ENCODE peak calls at places on chromosomes 16 and 17, in nine cellular contexts. One of them, this sample, is unnamed.

GRCh38 chr16:11107781-11108465 is 148.1 kb downstream of the SOCS1 start:
- DNase-seq in stimulated activated CD8-positive, alpha-beta memory T cell treated with anti-CD3 and anti-CD28 coated beads, Interleukin-12 subunit alpha, Interleukin-12 subunit beta, amount 100 ng/mL, for 4 hours: no peak
- DNase-seq in amniotic stem cell: no peak
- DNase-seq in GF-D8: no peak
- DNase-seq in fibroblast of lung: peak; percentile 88
- DNase-seq in T-helper 2 cell: no peak
- DNase-seq in AML-193: no peak
- DNase-seq in activated T-cell treated with anti-CD3 and anti-CD28 coated beads for 24 hours: no peak
- DNase-seq in uterus: no peak
- DNase-seq in this sample: no peak

GRCh38 chr17:83203073-83203471 is 123.7 kb downstream of the METRNL start:
- DNase-seq in stimulated activated CD8-positive, alpha-beta memory T cell treated with anti-CD3 and anti-CD28 coated beads, Interleukin-12 subunit alpha, Interleukin-12 subunit beta, amount 100 ng/mL, for 4 hours: no peak
- DNase-seq in amniotic stem cell: peak; percentile 86
- DNase-seq in GF-D8: peak; percentile 80
- DNase-seq in fibroblast of lung: peak; percentile 91
- DNase-seq in T-helper 2 cell: no peak
- DNase-seq in AML-193: peak; percentile 95
- DNase-seq in activated T-cell treated with anti-CD3 and anti-CD28 coated beads for 24 hours: no peak
- DNase-seq in uterus: peak; percentile 42
- DNase-seq in this sample: no peak

GRCh38 chr17:49890077-49890821 is 42.4 kb upstream of the TAC4 start:
- DNase-seq in stimulated activated CD8-positive, alpha-beta memory T cell treated with anti-CD3 and anti-CD28 coated beads, Interleukin-12 subunit alpha, Interleukin-12 subunit beta, amount 100 ng/mL, for 4 hours: no peak
- DNase-seq in amniotic stem cell: no peak
- DNase-seq in GF-D8: no peak
- DNase-seq in fibroblast of lung: no peak
- DNase-seq in T-helper 2 cell: no peak
- DNase-seq in AML-193: no peak
- DNase-seq in activated T-cell treated with anti-CD3 and anti-CD28 coated beads for 24 hours: no peak
- DNase-seq in uterus: peak; percentile 24
- DNase-seq in this sample: no peak

GRCh38 chr16:24151482-24151939 is 104.6 kb upstream of the CACNG3 start:
- DNase-seq in stimulated activated CD8-positive, alpha-beta memory T cell treated with anti-CD3 and anti-CD28 coated beads, Interleukin-12 subunit alpha, Interleukin-12 subunit beta, amount 100 ng/mL, for 4 hours: no peak
- DNase-seq in amniotic stem cell: no peak
- DNase-seq in GF-D8: no peak
- DNase-seq in fibroblast of lung: peak; percentile 85
- DNase-seq in T-helper 2 cell: peak; percentile 7
- DNase-seq in AML-193: no peak
- DNase-seq in activated T-cell treated with anti-CD3 and anti-CD28 coated beads for 24 hours: peak; percentile 2
- DNase-seq in uterus: no peak
- DNase-seq in this sample: no peak

GRCh38 chr16:58020628-58021521 is 4.7 kb upstream of the MMP15 start:
- DNase-seq in stimulated activated CD8-positive, alpha-beta memory T cell treated with anti-CD3 and anti-CD28 coated beads, Interleukin-12 subunit alpha, Interleukin-12 subunit beta, amount 100 ng/mL, for 4 hours: no peak
- DNase-seq in amniotic stem cell: peak; percentile 29
- DNase-seq in GF-D8: no peak
- DNase-seq in fibroblast of lung: no peak
- DNase-seq in T-helper 2 cell: peak; percentile 38
- DNase-seq in AML-193: peak; percentile 10
- DNase-seq in activated T-cell treated with anti-CD3 and anti-CD28 coated beads for 24 hours: peak; percentile 41
- DNase-seq in uterus: peak; percentile 54
- DNase-seq in this sample: no peak

GRCh38 chr17:2872282-2872681 is 76.0 kb downstream of the RAP1GAP2 start:
- DNase-seq in stimulated activated CD8-positive, alpha-beta memory T cell treated with anti-CD3 and anti-CD28 coated beads, Interleukin-12 subunit alpha, Interleukin-12 subunit beta, amount 100 ng/mL, for 4 hours: no peak
- DNase-seq in amniotic stem cell: no peak
- DNase-seq in GF-D8: no peak
- DNase-seq in fibroblast of lung: no peak
- DNase-seq in T-helper 2 cell: no peak
- DNase-seq in AML-193: no peak
- DNase-seq in activated T-cell treated with anti-CD3 and anti-CD28 coated beads for 24 hours: no peak
- DNase-seq in uterus: no peak
- DNase-seq in this sample: no peak

GRCh38 chr17:76296889-76297288 is 11.2 kb downstream of the QRICH2 start:
- DNase-seq in stimulated activated CD8-positive, alpha-beta memory T cell treated with anti-CD3 and anti-CD28 coated beads, Interleukin-12 subunit alpha, Interleukin-12 subunit beta, amount 100 ng/mL, for 4 hours: no peak
- DNase-seq in amniotic stem cell: no peak
- DNase-seq in GF-D8: no peak
- DNase-seq in fibroblast of lung: no peak
- DNase-seq in T-helper 2 cell: no peak
- DNase-seq in AML-193: no peak
- DNase-seq in activated T-cell treated with anti-CD3 and anti-CD28 coated beads for 24 hours: no peak
- DNase-seq in uterus: no peak
- DNase-seq in this sample: no peak

GRCh38 chr17:70288540-70289290 is 119.4 kb downstream of the KCNJ2 start:
- DNase-seq in stimulated activated CD8-positive, alpha-beta memory T cell treated with anti-CD3 and anti-CD28 coated beads, Interleukin-12 subunit alpha, Interleukin-12 subunit beta, amount 100 ng/mL, for 4 hours: no peak
- DNase-seq in amniotic stem cell: no peak
- DNase-seq in GF-D8: peak; percentile 7
- DNase-seq in fibroblast of lung: no peak
- DNase-seq in T-helper 2 cell: no peak
- DNase-seq in AML-193: peak; percentile 46
- DNase-seq in activated T-cell treated with anti-CD3 and anti-CD28 coated beads for 24 hours: no peak
- DNase-seq in uterus: no peak
- DNase-seq in this sample: no peak

GRCh38 chr16:81878529-81878928 is 99.4 kb downstream of the PLCG2 start:
- DNase-seq in stimulated activated CD8-positive, alpha-beta memory T cell treated with anti-CD3 and anti-CD28 coated beads, Interleukin-12 subunit alpha, Interleukin-12 subunit beta, amount 100 ng/mL, for 4 hours: no peak
- DNase-seq in amniotic stem cell: no peak
- DNase-seq in GF-D8: no peak
- DNase-seq in fibroblast of lung: no peak
- DNase-seq in T-helper 2 cell: no peak
- DNase-seq in AML-193: no peak
- DNase-seq in activated T-cell treated with anti-CD3 and anti-CD28 coated beads for 24 hours: no peak
- DNase-seq in uterus: no peak
- DNase-seq in this sample: no peak

GRCh38 chr16:8621572-8622314 is at the start of gene METTL22:
- DNase-seq in stimulated activated CD8-positive, alpha-beta memory T cell treated with anti-CD3 and anti-CD28 coated beads, Interleukin-12 subunit alpha, Interleukin-12 subunit beta, amount 100 ng/mL, for 4 hours: peak; percentile 86
- DNase-seq in amniotic stem cell: peak; percentile 66
- DNase-seq in GF-D8: peak; percentile 37
- DNase-seq in fibroblast of lung: peak; percentile 73
- DNase-seq in T-helper 2 cell: peak; percentile 86
- DNase-seq in AML-193: peak; percentile 65
- DNase-seq in activated T-cell treated with anti-CD3 and anti-CD28 coated beads for 24 hours: peak; percentile 89
- DNase-seq in uterus: peak; percentile 89
- DNase-seq in this sample: peak; percentile 54

GRCh38 chr16:51268237-51268636 is 117.2 kb upstream of the SALL1 start:
- DNase-seq in stimulated activated CD8-positive, alpha-beta memory T cell treated with anti-CD3 and anti-CD28 coated beads, Interleukin-12 subunit alpha, Interleukin-12 subunit beta, amount 100 ng/mL, for 4 hours: no peak
- DNase-seq in amniotic stem cell: no peak
- DNase-seq in GF-D8: no peak
- DNase-seq in fibroblast of lung: no peak
- DNase-seq in T-helper 2 cell: no peak
- DNase-seq in AML-193: no peak
- DNase-seq in activated T-cell treated with anti-CD3 and anti-CD28 coated beads for 24 hours: no peak
- DNase-seq in uterus: no peak
- DNase-seq in this sample: no peak

GRCh38 chr17:38464723-38465419 is 36.6 kb downstream of the ARHGAP23 start:
- DNase-seq in stimulated activated CD8-positive, alpha-beta memory T cell treated with anti-CD3 and anti-CD28 coated beads, Interleukin-12 subunit alpha, Interleukin-12 subunit beta, amount 100 ng/mL, for 4 hours: no peak
- DNase-seq in amniotic stem cell: peak; percentile 90
- DNase-seq in GF-D8: no peak
- DNase-seq in fibroblast of lung: peak; percentile 96
- DNase-seq in T-helper 2 cell: no peak
- DNase-seq in AML-193: no peak
- DNase-seq in activated T-cell treated with anti-CD3 and anti-CD28 coated beads for 24 hours: no peak
- DNase-seq in uterus: peak; percentile 93
- DNase-seq in this sample: no peak

GRCh38 chr17:45377401-45377800 is 55.3 kb downstream of the ARHGAP27 start:
- DNase-seq in stimulated activated CD8-positive, alpha-beta memory T cell treated with anti-CD3 and anti-CD28 coated beads, Interleukin-12 subunit alpha, Interleukin-12 subunit beta, amount 100 ng/mL, for 4 hours: no peak
- DNase-seq in amniotic stem cell: no peak
- DNase-seq in GF-D8: no peak
- DNase-seq in fibroblast of lung: no peak
- DNase-seq in T-helper 2 cell: no peak
- DNase-seq in AML-193: no peak
- DNase-seq in activated T-cell treated with anti-CD3 and anti-CD28 coated beads for 24 hours: no peak
- DNase-seq in uterus: no peak
- DNase-seq in this sample: no peak

GRCh38 chr17:226773-227580 is 45.5 kb upstream of the DOC2B start:
- DNase-seq in stimulated activated CD8-positive, alpha-beta memory T cell treated with anti-CD3 and anti-CD28 coated beads, Interleukin-12 subunit alpha, Interleukin-12 subunit beta, amount 100 ng/mL, for 4 hours: no peak
- DNase-seq in amniotic stem cell: no peak
- DNase-seq in GF-D8: no peak
- DNase-seq in fibroblast of lung: no peak
- DNase-seq in T-helper 2 cell: no peak
- DNase-seq in AML-193: no peak
- DNase-seq in activated T-cell treated with anti-CD3 and anti-CD28 coated beads for 24 hours: no peak
- DNase-seq in uterus: no peak
- DNase-seq in this sample: no peak

GRCh38 chr16:76946879-76947278 is 244.1 kb upstream of the MON1B start:
- DNase-seq in stimulated activated CD8-positive, alpha-beta memory T cell treated with anti-CD3 and anti-CD28 coated beads, Interleukin-12 subunit alpha, Interleukin-12 subunit beta, amount 100 ng/mL, for 4 hours: no peak
- DNase-seq in amniotic stem cell: peak; percentile 78
- DNase-seq in GF-D8: no peak
- DNase-seq in fibroblast of lung: peak; percentile 87
- DNase-seq in T-helper 2 cell: no peak
- DNase-seq in AML-193: no peak
- DNase-seq in activated T-cell treated with anti-CD3 and anti-CD28 coated beads for 24 hours: no peak
- DNase-seq in uterus: no peak
- DNase-seq in this sample: no peak

GRCh38 chr17:57900991-57901743 is 51.3 kb upstream of the MRPS23 start:
- DNase-seq in stimulated activated CD8-positive, alpha-beta memory T cell treated with anti-CD3 and anti-CD28 coated beads, Interleukin-12 subunit alpha, Interleukin-12 subunit beta, amount 100 ng/mL, for 4 hours: no peak
- DNase-seq in amniotic stem cell: no peak
- DNase-seq in GF-D8: no peak
- DNase-seq in fibroblast of lung: no peak
- DNase-seq in T-helper 2 cell: no peak
- DNase-seq in AML-193: no peak
- DNase-seq in activated T-cell treated with anti-CD3 and anti-CD28 coated beads for 24 hours: no peak
- DNase-seq in uterus: no peak
- DNase-seq in this sample: no peak

GRCh38 chr16:19835989-19836421 is 48.6 kb downstream of the GPRC5B start:
- DNase-seq in stimulated activated CD8-positive, alpha-beta memory T cell treated with anti-CD3 and anti-CD28 coated beads, Interleukin-12 subunit alpha, Interleukin-12 subunit beta, amount 100 ng/mL, for 4 hours: no peak
- DNase-seq in amniotic stem cell: no peak
- DNase-seq in GF-D8: no peak
- DNase-seq in fibroblast of lung: peak; percentile 76
- DNase-seq in T-helper 2 cell: no peak
- DNase-seq in AML-193: no peak
- DNase-seq in activated T-cell treated with anti-CD3 and anti-CD28 coated beads for 24 hours: no peak
- DNase-seq in uterus: no peak
- DNase-seq in this sample: no peak

GRCh38 chr16:87527055-87527724 is 34.4 kb upstream of the ZCCHC14 start:
- DNase-seq in stimulated activated CD8-positive, alpha-beta memory T cell treated with anti-CD3 and anti-CD28 coated beads, Interleukin-12 subunit alpha, Interleukin-12 subunit beta, amount 100 ng/mL, for 4 hours: no peak
- DNase-seq in amniotic stem cell: no peak
- DNase-seq in GF-D8: no peak
- DNase-seq in fibroblast of lung: no peak
- DNase-seq in T-helper 2 cell: no peak
- DNase-seq in AML-193: no peak
- DNase-seq in activated T-cell treated with anti-CD3 and anti-CD28 coated beads for 24 hours: no peak
- DNase-seq in uterus: no peak
- DNase-seq in this sample: no peak

GRCh38 chr16:69169051-69169450 is 17.9 kb upstream of the SNTB2 start:
- DNase-seq in stimulated activated CD8-positive, alpha-beta memory T cell treated with anti-CD3 and anti-CD28 coated beads, Interleukin-12 subunit alpha, Interleukin-12 subunit beta, amount 100 ng/mL, for 4 hours: no peak
- DNase-seq in amniotic stem cell: no peak
- DNase-seq in GF-D8: no peak
- DNase-seq in fibroblast of lung: no peak
- DNase-seq in T-helper 2 cell: no peak
- DNase-seq in AML-193: no peak
- DNase-seq in activated T-cell treated with anti-CD3 and anti-CD28 coated beads for 24 hours: no peak
- DNase-seq in uterus: no peak
- DNase-seq in this sample: no peak

GRCh38 chr17:20281860-20282259 is 185.5 kb downstream of the LGALS9B start:
- DNase-seq in stimulated activated CD8-positive, alpha-beta memory T cell treated with anti-CD3 and anti-CD28 coated beads, Interleukin-12 subunit alpha, Interleukin-12 subunit beta, amount 100 ng/mL, for 4 hours: no peak
- DNase-seq in amniotic stem cell: no peak
- DNase-seq in GF-D8: no peak
- DNase-seq in fibroblast of lung: peak; percentile 19
- DNase-seq in T-helper 2 cell: no peak
- DNase-seq in AML-193: no peak
- DNase-seq in activated T-cell treated with anti-CD3 and anti-CD28 coated beads for 24 hours: no peak
- DNase-seq in uterus: no peak
- DNase-seq in this sample: no peak

GRCh38 chr17:50020841-50021599 is 26.0 kb upstream of the DLX3 start:
- DNase-seq in stimulated activated CD8-positive, alpha-beta memory T cell treated with anti-CD3 and anti-CD28 coated beads, Interleukin-12 subunit alpha, Interleukin-12 subunit beta, amount 100 ng/mL, for 4 hours: no peak
- DNase-seq in amniotic stem cell: no peak
- DNase-seq in GF-D8: peak; percentile 17
- DNase-seq in fibroblast of lung: no peak
- DNase-seq in T-helper 2 cell: no peak
- DNase-seq in AML-193: peak; percentile 59
- DNase-seq in activated T-cell treated with anti-CD3 and anti-CD28 coated beads for 24 hours: no peak
- DNase-seq in uterus: no peak
- DNase-seq in this sample: no peak

GRCh38 chr17:74776990-74777389 is 845 bp upstream of the NAT9 start:
- DNase-seq in stimulated activated CD8-positive, alpha-beta memory T cell treated with anti-CD3 and anti-CD28 coated beads, Interleukin-12 subunit alpha, Interleukin-12 subunit beta, amount 100 ng/mL, for 4 hours: no peak
- DNase-seq in amniotic stem cell: no peak
- DNase-seq in GF-D8: no peak
- DNase-seq in fibroblast of lung: no peak
- DNase-seq in T-helper 2 cell: no peak
- DNase-seq in AML-193: no peak
- DNase-seq in activated T-cell treated with anti-CD3 and anti-CD28 coated beads for 24 hours: no peak
- DNase-seq in uterus: no peak
- DNase-seq in this sample: no peak

GRCh38 chr17:199806-200603 is 18.6 kb upstream of the DOC2B start:
- DNase-seq in stimulated activated CD8-positive, alpha-beta memory T cell treated with anti-CD3 and anti-CD28 coated beads, Interleukin-12 subunit alpha, Interleukin-12 subunit beta, amount 100 ng/mL, for 4 hours: no peak
- DNase-seq in amniotic stem cell: no peak
- DNase-seq in GF-D8: no peak
- DNase-seq in fibroblast of lung: no peak
- DNase-seq in T-helper 2 cell: no peak
- DNase-seq in AML-193: no peak
- DNase-seq in activated T-cell treated with anti-CD3 and anti-CD28 coated beads for 24 hours: no peak
- DNase-seq in uterus: no peak
- DNase-seq in this sample: no peak

GRCh38 chr17:45848868-45849535 is 4.3 kb downstream of the SPPL2C start:
- DNase-seq in stimulated activated CD8-positive, alpha-beta memory T cell treated with anti-CD3 and anti-CD28 coated beads, Interleukin-12 subunit alpha, Interleukin-12 subunit beta, amount 100 ng/mL, for 4 hours: no peak
- DNase-seq in amniotic stem cell: no peak
- DNase-seq in GF-D8: no peak
- DNase-seq in fibroblast of lung: no peak
- DNase-seq in T-helper 2 cell: no peak
- DNase-seq in AML-193: no peak
- DNase-seq in activated T-cell treated with anti-CD3 and anti-CD28 coated beads for 24 hours: no peak
- DNase-seq in uterus: no peak
- DNase-seq in this sample: no peak

GRCh38 chr17:19523690-19524089 is 10.0 kb upstream of the SLC47A1 start:
- DNase-seq in stimulated activated CD8-positive, alpha-beta memory T cell treated with anti-CD3 and anti-CD28 coated beads, Interleukin-12 subunit alpha, Interleukin-12 subunit beta, amount 100 ng/mL, for 4 hours: no peak
- DNase-seq in amniotic stem cell: no peak
- DNase-seq in GF-D8: no peak
- DNase-seq in fibroblast of lung: no peak
- DNase-seq in T-helper 2 cell: no peak
- DNase-seq in AML-193: no peak
- DNase-seq in activated T-cell treated with anti-CD3 and anti-CD28 coated beads for 24 hours: no peak
- DNase-seq in uterus: no peak
- DNase-seq in this sample: no peak

GRCh38 chr17:40463122-40463550 is 19.9 kb downstream of the IGFBP4 start:
- DNase-seq in stimulated activated CD8-positive, alpha-beta memory T cell treated with anti-CD3 and anti-CD28 coated beads, Interleukin-12 subunit alpha, Interleukin-12 subunit beta, amount 100 ng/mL, for 4 hours: no peak
- DNase-seq in amniotic stem cell: no peak
- DNase-seq in GF-D8: no peak
- DNase-seq in fibroblast of lung: no peak
- DNase-seq in T-helper 2 cell: no peak
- DNase-seq in AML-193: no peak
- DNase-seq in activated T-cell treated with anti-CD3 and anti-CD28 coated beads for 24 hours: no peak
- DNase-seq in uterus: no peak
- DNase-seq in this sample: no peak

GRCh38 chr16:84683691-84684591 is 15.9 kb upstream of the USP10 start:
- DNase-seq in stimulated activated CD8-positive, alpha-beta memory T cell treated with anti-CD3 and anti-CD28 coated beads, Interleukin-12 subunit alpha, Interleukin-12 subunit beta, amount 100 ng/mL, for 4 hours: no peak
- DNase-seq in amniotic stem cell: no peak
- DNase-seq in GF-D8: no peak
- DNase-seq in fibroblast of lung: no peak
- DNase-seq in T-helper 2 cell: no peak
- DNase-seq in AML-193: no peak
- DNase-seq in activated T-cell treated with anti-CD3 and anti-CD28 coated beads for 24 hours: no peak
- DNase-seq in uterus: no peak
- DNase-seq in this sample: no peak

GRCh38 chr17:19369846-19370492 is 7.4 kb upstream of the B9D1 start:
- DNase-seq in stimulated activated CD8-positive, alpha-beta memory T cell treated with anti-CD3 and anti-CD28 coated beads, Interleukin-12 subunit alpha, Interleukin-12 subunit beta, amount 100 ng/mL, for 4 hours: no peak
- DNase-seq in amniotic stem cell: no peak
- DNase-seq in GF-D8: no peak
- DNase-seq in fibroblast of lung: no peak
- DNase-seq in T-helper 2 cell: peak; percentile 65
- DNase-seq in AML-193: no peak
- DNase-seq in activated T-cell treated with anti-CD3 and anti-CD28 coated beads for 24 hours: no peak
- DNase-seq in uterus: peak; percentile 13
- DNase-seq in this sample: no peak

GRCh38 chr16:346587-346986 is 5.9 kb downstream of the AXIN1 start:
- DNase-seq in stimulated activated CD8-positive, alpha-beta memory T cell treated with anti-CD3 and anti-CD28 coated beads, Interleukin-12 subunit alpha, Interleukin-12 subunit beta, amount 100 ng/mL, for 4 hours: no peak
- DNase-seq in amniotic stem cell: no peak
- DNase-seq in GF-D8: no peak
- DNase-seq in fibroblast of lung: peak; percentile 77
- DNase-seq in T-helper 2 cell: no peak
- DNase-seq in AML-193: no peak
- DNase-seq in activated T-cell treated with anti-CD3 and anti-CD28 coated beads for 24 hours: no peak
- DNase-seq in uterus: no peak
- DNase-seq in this sample: no peak

GRCh38 chr17:75428775-75429469 is 23.4 kb upstream of the GRB2 start:
- DNase-seq in stimulated activated CD8-positive, alpha-beta memory T cell treated with anti-CD3 and anti-CD28 coated beads, Interleukin-12 subunit alpha, Interleukin-12 subunit beta, amount 100 ng/mL, for 4 hours: no peak
- DNase-seq in amniotic stem cell: peak; percentile 78
- DNase-seq in GF-D8: no peak
- DNase-seq in fibroblast of lung: peak; percentile 95
- DNase-seq in T-helper 2 cell: no peak
- DNase-seq in AML-193: no peak
- DNase-seq in activated T-cell treated with anti-CD3 and anti-CD28 coated beads for 24 hours: no peak
- DNase-seq in uterus: no peak
- DNase-seq in this sample: no peak

GRCh38 chr17:20278805-20279204 is 188.5 kb downstream of the LGALS9B start:
- DNase-seq in stimulated activated CD8-positive, alpha-beta memory T cell treated with anti-CD3 and anti-CD28 coated beads, Interleukin-12 subunit alpha, Interleukin-12 subunit beta, amount 100 ng/mL, for 4 hours: no peak
- DNase-seq in amniotic stem cell: no peak
- DNase-seq in GF-D8: no peak
- DNase-seq in fibroblast of lung: no peak
- DNase-seq in T-helper 2 cell: no peak
- DNase-seq in AML-193: no peak
- DNase-seq in activated T-cell treated with anti-CD3 and anti-CD28 coated beads for 24 hours: no peak
- DNase-seq in uterus: no peak
- DNase-seq in this sample: no peak

This sample was measured in GM12864.